ENCODE peak calls at places on chromosomes 11 and 22, in four cellular contexts. One of them, this sample, is unnamed. For H3K4me1, the result is how much of the 10 kb centered on the place peaks cover.

GRCh38 chr22:27514612-27515011 is 286.9 kb downstream of the MN1 start:
- DNase-seq in ovary: no peak
- DNase-seq in Panc1: no peak
- DNase-seq in BE2C: no peak
- DNase-seq in this sample: no peak

GRCh38 chr11:73230931-73231330 is 12.8 kb downstream of the P2RY2 start:
- DNase-seq in ovary: peak
- DNase-seq in Panc1: no peak
- DNase-seq in BE2C: no peak
- DNase-seq in this sample: no peak

GRCh38 chr11:73157141-73158010 is 15.3 kb upstream of the FCHSD2 start:
- DNase-seq in ovary: peak
- DNase-seq in Panc1: no peak
- DNase-seq in BE2C: no peak
- DNase-seq in this sample: no peak

GRCh38 chr11:27266125-27266524 is 96.9 kb downstream of the CCDC34 start:
- DNase-seq in ovary: no peak
- DNase-seq in Panc1: no peak
- DNase-seq in BE2C: peak
- DNase-seq in this sample: no peak

GRCh38 chr11:68532719-68533369 is 72.3 kb downstream of the PPP6R3 start:
- DNase-seq in ovary: no peak
- DNase-seq in Panc1: no peak
- DNase-seq in BE2C: no peak
- DNase-seq in this sample: no peak

GRCh38 chr11:36510567-36511020 is 522 bp upstream of the TRAF6 start:
- DNase-seq in ovary: no peak
- DNase-seq in Panc1: no peak
- DNase-seq in BE2C: no peak
- DNase-seq in this sample: no peak

GRCh38 chr11:42407379-42407778 is 904.4 kb upstream of the API5 start:
- DNase-seq in ovary: no peak
- DNase-seq in Panc1: no peak
- DNase-seq in BE2C: peak
- DNase-seq in this sample: no peak

GRCh38 chr11:3089236-3090061 is 32.2 kb upstream of the CARS1 start:
- DNase-seq in ovary: no peak
- DNase-seq in Panc1: no peak
- DNase-seq in BE2C: no peak
- DNase-seq in this sample: no peak

GRCh38 chr11:34928268-34928959 is 12.0 kb downstream of the PDHX start:
- DNase-seq in ovary: no peak
- DNase-seq in Panc1: no peak
- DNase-seq in BE2C: no peak
- DNase-seq in this sample: no peak

GRCh38 chr11:8717876-8718753 is 35.5 kb downstream of the RPL27A start:
- DNase-seq in ovary: peak
- DNase-seq in Panc1: no peak
- DNase-seq in BE2C: no peak
- DNase-seq in this sample: peak

GRCh38 chr11:129701706-129702105 is 113.9 kb upstream of the TMEM45B start:
- DNase-seq in ovary: no peak
- DNase-seq in Panc1: no peak
- DNase-seq in BE2C: no peak
- DNase-seq in this sample: no peak

GRCh38 chr11:3056296-3057068 is 741 bp downstream of the CARS1 start:
- DNase-seq in ovary: no peak
- DNase-seq in Panc1: no peak
- DNase-seq in BE2C: no peak
- DNase-seq in this sample: no peak

GRCh38 chr22:49953680-49954344 is 6.8 kb upstream of the PIM3 start:
- DNase-seq in ovary: no peak
- DNase-seq in Panc1: no peak
- DNase-seq in BE2C: no peak
- DNase-seq in this sample: peak

GRCh38 chr22:41561788-41562187 is 978 bp downstream of the CSDC2 start:
- DNase-seq in ovary: no peak
- DNase-seq in Panc1: no peak
- DNase-seq in BE2C: no peak
- DNase-seq in this sample: peak

GRCh38 chr22:41562461-41562860 is 1.7 kb downstream of the CSDC2 start:
- DNase-seq in ovary: no peak
- DNase-seq in Panc1: no peak
- DNase-seq in BE2C: no peak
- DNase-seq in this sample: no peak

GRCh38 chr22:41561335-41561734 is 525 bp downstream of the CSDC2 start:
- DNase-seq in ovary: no peak
- DNase-seq in Panc1: no peak
- DNase-seq in BE2C: peak
- DNase-seq in this sample: no peak

GRCh38 chr22:41564563-41564962 is 3.8 kb downstream of the CSDC2 start:
- DNase-seq in ovary: no peak
- DNase-seq in Panc1: no peak
- DNase-seq in BE2C: no peak
- DNase-seq in this sample: no peak

DNA sequence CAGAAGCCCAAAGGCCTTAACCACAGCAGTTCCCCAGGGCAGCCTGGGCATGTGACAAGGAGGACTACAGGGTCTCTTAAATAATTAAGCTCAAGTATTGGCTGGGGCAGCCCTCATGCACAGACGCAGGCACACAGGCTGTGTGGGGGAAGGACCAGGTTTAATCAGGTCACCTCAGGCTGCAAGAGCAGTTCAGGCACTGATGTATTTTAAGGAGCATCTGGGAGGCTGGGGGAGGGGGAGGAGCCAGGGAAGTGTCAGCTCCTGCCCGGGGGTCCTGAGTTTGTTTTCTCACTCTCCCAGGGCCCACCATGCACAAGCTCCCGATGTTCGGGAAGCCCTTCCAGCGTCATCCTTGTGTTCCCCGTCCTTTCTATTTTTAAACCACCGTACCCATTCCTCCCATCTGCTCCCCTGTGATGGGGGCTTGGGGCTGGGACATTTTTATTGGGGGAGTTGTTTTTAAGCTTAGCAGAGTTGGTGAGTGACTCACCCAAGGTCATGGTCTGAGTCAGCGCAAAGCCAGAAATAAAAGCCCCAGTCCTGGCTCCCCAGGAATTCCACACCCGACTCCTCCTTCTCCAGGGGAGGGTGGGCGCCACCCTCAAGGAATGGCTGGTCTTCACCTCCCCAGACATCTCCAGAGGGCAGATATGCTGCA is 2.4 kb downstream of the CSDC2 start:
- DNase-seq in ovary: peak
- DNase-seq in Panc1: no peak
- DNase-seq in BE2C: peak
- DNase-seq in this sample: no peak
- H3K4me3 ChIP-seq in ovary: peak
- H3K4me3 ChIP-seq in Panc1: no peak
- H3K4me3 ChIP-seq in BE2C: no peak
- H3K4me3 ChIP-seq in this sample: no peak

GRCh38 chr22:33851985-33852384 is 68.3 kb downstream of the LARGE1 start:
- DNase-seq in ovary: no peak
- DNase-seq in Panc1: no peak
- DNase-seq in BE2C: no peak
- DNase-seq in this sample: no peak
- H3K4me1 ChIP-seq in ovary: under half
- H3K4me1 ChIP-seq in Panc1: under half
- H3K4me1 ChIP-seq in BE2C: under half
- H3K4me1 ChIP-seq in this sample: under half

GRCh38 chr11:86194998-86195397 is 49.6 kb upstream of the EED start:
- DNase-seq in ovary: no peak
- DNase-seq in Panc1: no peak
- DNase-seq in BE2C: no peak
- DNase-seq in this sample: no peak

GRCh38 chr11:86191874-86192273 is 52.7 kb upstream of the EED start:
- DNase-seq in ovary: no peak
- DNase-seq in Panc1: no peak
- DNase-seq in BE2C: no peak
- DNase-seq in this sample: no peak

GRCh38 chr11:86196291-86196690 is 48.3 kb upstream of the EED start:
- DNase-seq in ovary: no peak
- DNase-seq in Panc1: no peak
- DNase-seq in BE2C: no peak
- DNase-seq in this sample: no peak

GRCh38 chr11:86193297-86194095 is 51.1 kb upstream of the EED start:
- DNase-seq in ovary: peak
- DNase-seq in Panc1: peak
- DNase-seq in BE2C: peak
- DNase-seq in this sample: no peak

DNA sequence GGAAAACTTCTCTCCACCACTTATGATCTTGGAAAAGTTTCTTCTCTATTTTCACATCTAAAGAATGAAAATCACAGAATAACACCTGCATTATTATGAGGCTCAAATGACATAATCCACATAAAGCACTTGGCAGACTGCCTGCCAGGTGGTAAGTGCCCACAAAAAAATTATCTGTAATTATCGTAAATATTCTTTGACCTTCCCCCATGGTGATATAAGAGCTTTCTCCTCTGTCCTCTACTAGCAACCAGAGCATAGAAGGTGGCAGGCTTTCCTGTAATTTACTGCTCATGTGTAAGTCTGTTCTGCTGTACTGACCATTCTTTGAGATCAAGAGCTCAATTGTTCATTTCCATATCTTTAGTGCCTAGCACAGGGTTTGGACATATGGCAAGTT is 51.7 kb upstream of the EED start:
- DNase-seq in ovary: no peak
- DNase-seq in Panc1: no peak
- DNase-seq in BE2C: no peak
- DNase-seq in this sample: no peak
- H3K4me3 ChIP-seq in ovary: no peak
- H3K4me3 ChIP-seq in Panc1: no peak
- H3K4me3 ChIP-seq in BE2C: no peak
- H3K4me3 ChIP-seq in this sample: no peak

DNA sequence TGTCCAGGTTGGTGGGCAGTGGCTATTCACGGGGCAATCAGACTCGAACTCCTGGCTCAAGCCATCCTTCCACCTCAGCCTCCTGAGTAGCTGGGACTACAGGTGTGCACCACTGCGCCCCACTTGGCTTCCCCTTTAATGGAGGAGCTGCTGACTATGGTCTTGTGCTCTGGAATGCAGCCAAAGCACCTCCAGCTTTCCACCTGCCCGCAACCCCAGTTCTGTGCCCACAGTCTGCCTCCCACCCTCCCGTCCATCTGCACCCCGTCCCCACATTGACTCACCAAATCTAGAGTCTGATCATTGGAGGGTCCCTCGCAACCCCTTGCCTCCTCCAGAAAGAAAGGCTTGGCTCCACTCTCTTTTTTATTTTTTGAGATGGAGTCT is 41.0 kb downstream of the KCNJ4 start:
- DNase-seq in ovary: no peak
- DNase-seq in Panc1: no peak
- DNase-seq in BE2C: no peak
- DNase-seq in this sample: no peak
- H3K4me1 ChIP-seq in ovary: under half
- H3K4me1 ChIP-seq in Panc1: under half
- H3K4me1 ChIP-seq in BE2C: under half
- H3K4me1 ChIP-seq in this sample: under half

GRCh38 chr11:117980716-117981115 is 5.5 kb upstream of the IL10RA start:
- DNase-seq in ovary: no peak
- DNase-seq in Panc1: no peak
- DNase-seq in BE2C: no peak
- DNase-seq in this sample: no peak
- H3K4me3 ChIP-seq in ovary: no peak
- H3K4me3 ChIP-seq in Panc1: no peak
- H3K4me3 ChIP-seq in BE2C: no peak
- H3K4me3 ChIP-seq in this sample: no peak

DNA sequence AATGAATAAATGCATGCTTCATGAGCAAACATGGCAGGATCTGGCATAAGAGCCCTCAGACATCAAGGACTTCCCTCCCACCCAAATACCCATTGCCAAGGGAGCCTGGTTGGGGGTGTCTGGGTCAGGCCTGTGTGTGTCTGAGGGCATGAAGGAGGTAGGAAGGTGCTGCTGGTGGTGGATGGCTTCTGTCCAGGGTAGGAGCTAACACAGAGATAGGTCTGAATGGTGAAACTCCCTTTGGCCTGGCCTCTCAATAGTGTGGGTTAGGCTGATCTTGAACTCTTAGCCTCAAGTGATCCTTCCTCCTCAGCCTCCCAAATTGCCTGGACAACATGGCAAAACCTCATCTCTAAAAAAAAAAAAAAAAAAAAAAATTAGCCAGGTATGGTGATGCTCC is 2.8 kb downstream of the AMPD3 start:
- DNase-seq in ovary: no peak
- DNase-seq in Panc1: no peak
- DNase-seq in BE2C: no peak
- DNase-seq in this sample: no peak
- H3K4me1 ChIP-seq in ovary: under half
- H3K4me1 ChIP-seq in Panc1: under half
- H3K4me1 ChIP-seq in BE2C: under half
- H3K4me1 ChIP-seq in this sample: under half

GRCh38 chr11:69774354-69775162 is 583 bp downstream of the FGF4 start:
- DNase-seq in ovary: no peak
- DNase-seq in Panc1: no peak
- DNase-seq in BE2C: no peak
- DNase-seq in this sample: no peak

GRCh38 chr11:69772646-69773045 is 2.5 kb downstream of the FGF4 start:
- DNase-seq in ovary: no peak
- DNase-seq in Panc1: no peak
- DNase-seq in BE2C: no peak
- DNase-seq in this sample: no peak

GRCh38 chr11:69773626-69774353 is 1.4 kb downstream of the FGF4 start:
- DNase-seq in ovary: no peak
- DNase-seq in Panc1: no peak
- DNase-seq in BE2C: no peak
- DNase-seq in this sample: no peak

GRCh38 chr11:69771466-69771865 is 3.7 kb downstream of the FGF4 start:
- DNase-seq in ovary: no peak
- DNase-seq in Panc1: no peak
- DNase-seq in BE2C: no peak
- DNase-seq in this sample: no peak

GRCh38 chr11:69770525-69770924 is 4.6 kb downstream of the FGF4 start:
- DNase-seq in ovary: no peak
- DNase-seq in Panc1: no peak
- DNase-seq in BE2C: no peak
- DNase-seq in this sample: no peak
- H3K4me3 ChIP-seq in ovary: no peak
- H3K4me3 ChIP-seq in Panc1: no peak
- H3K4me3 ChIP-seq in BE2C: no peak
- H3K4me3 ChIP-seq in this sample: no peak

DNA sequence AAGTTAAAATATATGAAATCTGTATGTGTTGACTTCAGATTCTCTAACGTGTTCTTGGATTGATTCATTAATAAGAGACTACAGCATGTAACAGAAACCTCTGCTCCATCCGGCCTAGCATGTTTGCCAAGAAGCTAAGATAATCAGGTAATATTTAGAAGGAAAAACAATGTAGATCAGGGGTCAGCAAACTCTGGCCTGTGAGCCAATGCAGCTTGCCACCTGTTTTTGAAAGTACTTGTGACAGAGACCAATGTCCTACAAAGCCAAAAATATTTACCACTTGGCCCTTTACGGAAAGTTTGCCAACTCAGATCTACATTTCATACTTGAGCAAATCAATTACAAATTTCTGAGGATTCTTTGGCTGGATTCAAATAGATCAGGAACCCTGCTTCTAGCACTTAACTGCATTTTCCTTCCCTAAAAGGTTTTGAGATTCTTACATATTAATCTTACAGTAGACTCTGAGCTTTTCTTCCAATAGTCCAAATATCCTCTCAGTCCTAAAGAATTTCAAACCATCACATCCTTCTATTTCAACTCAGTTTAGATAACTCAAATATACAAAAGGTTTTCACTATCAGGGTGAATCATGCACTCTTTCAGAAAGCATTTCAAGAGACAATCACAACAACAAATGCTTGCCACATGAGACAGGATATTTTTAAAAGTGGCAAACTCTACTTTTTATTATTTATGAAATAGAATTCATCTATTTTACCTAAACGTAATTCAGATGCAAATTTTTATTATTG is 29.5 kb downstream of the APOL5 start:
- DNase-seq in ovary: no peak
- DNase-seq in Panc1: no peak
- DNase-seq in BE2C: no peak
- DNase-seq in this sample: no peak
- H3K4me1 ChIP-seq in ovary: under half
- H3K4me1 ChIP-seq in Panc1: under half
- H3K4me1 ChIP-seq in BE2C: under half
- H3K4me1 ChIP-seq in this sample: under half

This sample was measured in pancreas.